ENCODE peak calls at places on chromosomes 2 and 18, in seven cellular contexts. D is substantia nigra; A is astrocyte of the cerebellum; H is effector CD4-positive, alpha-beta T cell; N is NCI-H510A; K is naive B cell; V is A549. Z is an unnamed sample.

GRCh38 chr2:211157856-211158463 is 601.6 kb downstream of the CPS1 start:
- DNase-seq in D (peak; percentile 34), A (peak; percentile 62), H (peak; percentile 53), N (peak; percentile 9), K (peak; percentile 46), V (peak; percentile 73), Z (peak; percentile 14)

GRCh38 chr2:227472265-227473018 is 486 bp downstream of the AGFG1 start:
- DNase-seq in D (no peak), A (no peak), H (peak; percentile 37), N (peak; percentile 37), K (no peak), V (no peak), Z (no peak)

GRCh38 chr2:74077636-74078035 is 70.1 kb downstream of the BOLA3 start:
- DNase-seq in D (no peak), A (no peak), H (no peak), N (no peak), K (no peak), V (no peak), Z (no peak)

GRCh38 chr2:208927867-208928266 is 496.0 kb upstream of the MAP2 start:
- DNase-seq in D (no peak), A (no peak), H (no peak), N (no peak), K (no peak), V (no peak), Z (no peak)

GRCh38 chr2:216281881-216282280 is 90.4 kb downstream of the MARCHF4 start:
- DNase-seq in D (no peak), A (no peak), H (no peak), N (no peak), K (no peak), V (no peak), Z (no peak)

GRCh38 chr18:74221081-74221480 is 70.7 kb downstream of the CYB5A start:
- DNase-seq in D (no peak), A (no peak), H (no peak), N (no peak), K (no peak), V (no peak), Z (no peak)

GRCh38 chr18:37769846-37770245 is 204.2 kb upstream of the CELF4 start:
- DNase-seq in D (no peak), A (no peak), H (no peak), N (no peak), K (no peak), V (no peak), Z (no peak)

GRCh38 chr2:223734346-223734745 is 103.0 kb downstream of the AP1S3 start:
- DNase-seq in D (no peak), A (no peak), H (no peak), N (no peak), K (no peak), V (no peak), Z (no peak)

GRCh38 chr18:21389283-21389682 is 147.3 kb downstream of the GREB1L start:
- DNase-seq in D (no peak), A (no peak), H (no peak), N (no peak), K (no peak), V (no peak), Z (no peak)